ENCODE peak calls at places on chromosomes 13 and 19, in four cellular contexts. Q, I, H and O are unnamed samples.

GRCh38 chr13:19888799-19889198 is 25.4 kb upstream of the ZMYM5 start:
- DNase-seq in H (peak), Q (no peak), I (no peak), O (no peak)

GRCh38 chr19:588758-589692 is 656 bp upstream of the HCN2 start:
- DNase-seq in H (no peak), I (no peak), Q (no peak), O (no peak)

GRCh38 chr19:14505488-14506239 is 9.7 kb upstream of the GIPC1 start:
- DNase-seq in Q (no peak), I (peak), H (peak), O (peak)

GRCh38 chr13:102374233-102374632 is 27.6 kb downstream of the FGF14 start:
- DNase-seq in H (no peak), Q (no peak), I (no peak), O (no peak)

GRCh38 chr19:3826163-3826562 is 40.0 kb upstream of the MATK start:
- DNase-seq in H (no peak), I (no peak), Q (no peak), O (no peak)

GRCh38 chr13:49354719-49355118 is 89.1 kb downstream of the CAB39L start:
- DNase-seq in Q (no peak), I (no peak), H (no peak), O (no peak)

GRCh38 chr19:289651-290538 is 1.3 kb downstream of the PLPP2 start:
- DNase-seq in Q (no peak), I (peak), H (no peak), O (peak)

GRCh38 chr13:40306817-40307216 is 359.6 kb downstream of the FOXO1 start:
- DNase-seq in I (no peak), H (no peak), Q (no peak), O (no peak)

GRCh38 chr13:109945206-109945960 is 159.0 kb upstream of the IRS2 start:
- DNase-seq in H (no peak), I (no peak), Q (no peak), O (no peak)

GRCh38 chr19:35596366-35596999 is 10.5 kb downstream of the PMIS2 start:
- DNase-seq in I (no peak), Q (no peak), H (peak), O (no peak)

GRCh38 chr13:25881136-25881926 is 170.5 kb downstream of the SHISA2 start:
- DNase-seq in I (no peak), Q (no peak), H (peak), O (no peak)

GRCh38 chr19:11261431-11261901 is 858 bp downstream of the DOCK6 start:
- DNase-seq in H (no peak), Q (peak), I (no peak), O (no peak)

GRCh38 chr13:55219538-55219937 is 1921.2 kb upstream of the PRR20A start:
- DNase-seq in Q (no peak), I (no peak), H (no peak), O (no peak)

GRCh38 chr19:43784251-43784980 is 3.6 kb upstream of the KCNN4 start:
- DNase-seq in H (peak), I (no peak), Q (no peak), O (no peak)

GRCh38 chr19:1856698-1857603 is 6.4 kb downstream of the KLF16 start:
- DNase-seq in Q (peak), H (peak), I (peak), O (peak)

GRCh38 chr13:65638572-65639168 is 1591.5 kb downstream of the PCDH9 start:
- DNase-seq in H (peak), Q (no peak), I (no peak), O (no peak)

GRCh38 chr13:40490086-40490723 is 176.2 kb downstream of the FOXO1 start:
- DNase-seq in I (peak), Q (no peak), H (peak), O (no peak)

GRCh38 chr13:25469179-25469545 is 97.4 kb downstream of the ATP8A2 start:
- DNase-seq in H (no peak), I (no peak), Q (no peak), O (no peak)

GRCh38 chr19:57269515-57270250 is 10.6 kb upstream of the ZNF460 start:
- DNase-seq in Q (no peak), I (no peak), H (no peak), O (no peak)

GRCh38 chr13:112901951-112902651 is 66.9 kb upstream of the MCF2L start:
- DNase-seq in Q (no peak), H (no peak), I (peak), O (peak)

GRCh38 chr13:37701306-37701705 is 102.7 kb upstream of the POSTN start:
- DNase-seq in Q (no peak), I (no peak), H (no peak), O (no peak)

GRCh38 chr13:95386370-95386769 is 85.1 kb upstream of the ABCC4 start:
- DNase-seq in I (no peak), Q (no peak), H (no peak), O (no peak)

GRCh38 chr13:77925616-77926015 is 7.0 kb upstream of the EDNRB start:
- DNase-seq in H (no peak), I (no peak), Q (no peak), O (no peak)

GRCh38 chr13:112740502-112741131 is 50.8 kb downstream of the ATP11A start:
- DNase-seq in I (peak), Q (peak), H (peak), O (peak)

GRCh38 chr19:38265213-38265861 is 964 bp downstream of the SPINT2 start:
- DNase-seq in I (no peak), H (no peak), Q (no peak), O (no peak)

GRCh38 chr13:28574617-28575142 is 79.8 kb upstream of the FLT1 start:
- DNase-seq in Q (peak), H (peak), I (no peak), O (no peak)

GRCh38 chr13:114025432-114026127 is 51.7 kb upstream of the C13orf46 start:
- DNase-seq in H (peak), I (no peak), Q (no peak), O (no peak)

GRCh38 chr19:15248648-15249559 is 16.7 kb upstream of the EPHX3 start:
- DNase-seq in I (peak), H (no peak), Q (peak), O (no peak)

GRCh38 chr13:113404723-113405471 is 41.0 kb upstream of the GRTP1 start:
- DNase-seq in I (peak), H (no peak), Q (peak), O (no peak)

GRCh38 chr13:36981156-36981743 is 17.9 kb downstream of the ALG5 start:
- DNase-seq in H (peak), Q (no peak), I (no peak), O (no peak)

GRCh38 chr19:19366691-19367396 is 38.6 kb upstream of the GATAD2A start:
- DNase-seq in Q (peak), I (no peak), H (peak), O (peak)

GRCh38 chr13:68808456-68808855 is 1299.2 kb upstream of the ATXN8OS start:
- DNase-seq in Q (no peak), I (no peak), H (no peak), O (no peak)

GRCh38 chr19:49930483-49931011 is 1.2 kb upstream of the NUP62 start:
- DNase-seq in H (no peak), I (no peak), Q (peak), O (no peak)

GRCh38 chr19:3620145-3620816 is 6.3 kb downstream of the CACTIN start:
- DNase-seq in H (no peak), Q (no peak), I (no peak), O (no peak)

GRCh38 chr13:21176195-21176981 is at the start of the genes MRPL57 and SKA3:
- DNase-seq in H (peak), Q (peak), I (peak), O (peak)
- TF ChIP-seq CTCF in H (no peak), Q (peak), I (no peak), O (peak)

DNA sequence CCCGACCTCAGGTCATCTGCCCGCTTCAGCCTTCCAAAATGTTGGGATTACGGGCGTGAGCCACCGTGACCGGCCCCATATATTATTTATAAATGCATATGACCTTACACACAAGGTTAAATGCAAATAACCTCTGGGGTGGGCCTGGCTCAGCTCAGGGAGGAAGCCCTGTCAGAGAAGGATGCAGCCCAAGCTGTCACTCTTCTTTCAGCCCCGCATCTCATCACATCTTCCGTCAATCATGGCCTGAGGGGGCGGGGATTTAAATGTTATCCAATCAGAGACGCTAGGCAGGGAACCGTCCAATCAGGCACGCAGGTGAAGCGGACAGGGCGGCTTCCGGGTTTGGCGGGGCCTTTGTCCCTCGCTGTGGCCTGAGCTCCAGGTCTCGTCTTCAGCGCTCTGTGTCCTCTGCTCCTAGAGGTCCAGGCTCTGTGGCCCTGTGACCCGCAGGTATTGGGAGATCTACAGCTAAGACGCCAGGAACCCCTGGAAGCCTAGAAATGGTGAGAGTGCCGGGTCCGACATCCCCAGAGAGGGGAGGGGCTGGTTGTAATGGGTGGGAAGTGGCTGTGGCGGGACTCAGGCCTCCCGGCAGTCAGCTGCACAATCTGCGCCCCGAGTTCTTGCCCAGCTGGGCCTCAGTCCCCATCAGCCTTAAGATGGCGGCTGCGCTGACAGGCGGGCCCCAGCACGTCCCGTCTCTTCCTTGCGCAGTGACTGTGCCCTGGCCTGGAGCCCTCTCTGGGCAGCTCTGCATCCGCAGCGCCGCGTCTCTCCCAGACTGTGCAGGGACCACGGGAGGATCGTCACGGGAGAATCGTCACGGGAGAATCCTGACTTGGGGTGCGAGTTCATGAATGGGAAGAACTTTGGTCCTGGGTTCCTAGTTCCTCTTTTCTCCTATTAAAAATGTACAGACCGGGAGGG is at the start of gene ZNF430:
- DNase-seq in H (peak), I (peak), Q (peak), O (peak)
- TF ChIP-seq POLR2A in H (peak), I (no peak), Q (peak), O (no peak)

GRCh38 chr13:34776984-34777913 is 164.8 kb upstream of the NBEA start:
- DNase-seq in Q (no peak), H (no peak), I (no peak), O (no peak)

GRCh38 chr13:34776390-34776981 is 165.6 kb upstream of the NBEA start:
- DNase-seq in I (no peak), H (no peak), Q (no peak), O (no peak)

GRCh38 chr13:34777914-34778303 is 164.2 kb upstream of the NBEA start:
- DNase-seq in I (no peak), Q (no peak), H (no peak), O (no peak)

DNA sequence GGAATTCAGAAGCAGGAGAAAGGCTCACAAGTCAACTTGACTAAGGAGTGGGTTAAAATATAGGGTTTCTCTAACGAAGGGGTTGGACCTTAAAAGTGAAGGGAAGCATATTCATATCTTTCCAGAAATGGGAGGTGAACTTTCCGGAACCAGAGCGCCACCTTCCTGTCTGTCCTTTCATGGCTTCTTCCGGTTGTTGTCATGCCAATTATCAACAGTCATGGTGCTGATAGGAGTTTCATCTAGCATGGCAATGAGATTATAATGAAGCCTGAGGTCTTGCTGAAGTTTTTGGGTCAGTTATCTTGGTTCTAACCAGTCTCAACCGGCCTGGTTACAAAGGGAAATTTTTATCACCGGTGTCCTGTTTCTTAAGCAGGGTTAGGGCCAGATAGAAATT is 162.9 kb upstream of the NBEA start:
- DNase-seq in Q (no peak), I (no peak), H (peak), O (no peak)
- TF ChIP-seq CTCF in Q (peak), I (no peak), H (no peak), O (no peak)

GRCh38 chr19:47243776-47244547 is 12.4 kb upstream of the CCDC9 start:
- DNase-seq in Q (peak), I (peak), H (peak), O (peak)
- TF ChIP-seq POLR2A in Q (peak), I (no peak), H (no peak), O (no peak)

DNA sequence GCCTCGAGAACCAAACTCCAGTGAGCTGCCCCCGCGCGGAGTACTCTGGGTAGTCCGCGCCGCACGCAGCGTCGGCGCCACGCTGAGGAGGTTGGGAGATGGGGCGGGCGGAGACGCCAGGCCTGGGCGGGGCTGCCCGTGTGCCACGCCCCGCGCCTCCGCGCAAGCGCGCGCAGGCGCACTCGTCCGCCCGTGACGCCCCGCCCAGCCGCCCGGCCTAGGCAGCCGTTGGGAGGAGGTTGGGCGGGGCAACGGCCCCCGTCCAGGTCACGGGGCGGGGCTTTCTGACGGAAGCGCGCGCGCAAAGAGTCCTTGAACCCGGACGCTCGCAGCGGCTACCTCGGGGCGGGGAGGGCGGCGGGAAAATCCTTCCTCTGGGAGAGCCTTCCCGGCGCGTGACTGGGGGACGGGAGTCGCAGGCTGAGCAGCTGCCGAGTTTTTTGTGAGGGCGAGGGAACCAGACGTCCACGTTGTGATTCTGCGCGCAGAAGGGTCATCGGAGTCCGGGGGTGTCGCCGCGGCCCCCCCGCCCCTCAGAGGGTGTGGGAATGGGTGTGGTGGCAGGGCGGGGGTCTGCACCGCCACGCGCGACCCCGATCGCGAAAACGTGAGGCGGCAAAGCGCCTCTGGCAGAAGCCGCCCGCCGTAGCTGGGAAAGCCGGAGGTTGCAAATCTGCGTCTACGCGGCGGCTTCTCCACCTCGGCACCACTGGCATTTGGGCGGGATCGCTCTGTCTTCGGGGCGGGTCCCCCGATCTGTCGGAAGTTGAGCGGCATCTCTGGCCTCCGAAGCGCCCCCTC is at the start of gene MED26:
- DNase-seq in I (peak), Q (peak), H (peak), O (peak)
- TF ChIP-seq CTCF in I (no peak), Q (no peak), H (no peak), O (no peak)

DNA sequence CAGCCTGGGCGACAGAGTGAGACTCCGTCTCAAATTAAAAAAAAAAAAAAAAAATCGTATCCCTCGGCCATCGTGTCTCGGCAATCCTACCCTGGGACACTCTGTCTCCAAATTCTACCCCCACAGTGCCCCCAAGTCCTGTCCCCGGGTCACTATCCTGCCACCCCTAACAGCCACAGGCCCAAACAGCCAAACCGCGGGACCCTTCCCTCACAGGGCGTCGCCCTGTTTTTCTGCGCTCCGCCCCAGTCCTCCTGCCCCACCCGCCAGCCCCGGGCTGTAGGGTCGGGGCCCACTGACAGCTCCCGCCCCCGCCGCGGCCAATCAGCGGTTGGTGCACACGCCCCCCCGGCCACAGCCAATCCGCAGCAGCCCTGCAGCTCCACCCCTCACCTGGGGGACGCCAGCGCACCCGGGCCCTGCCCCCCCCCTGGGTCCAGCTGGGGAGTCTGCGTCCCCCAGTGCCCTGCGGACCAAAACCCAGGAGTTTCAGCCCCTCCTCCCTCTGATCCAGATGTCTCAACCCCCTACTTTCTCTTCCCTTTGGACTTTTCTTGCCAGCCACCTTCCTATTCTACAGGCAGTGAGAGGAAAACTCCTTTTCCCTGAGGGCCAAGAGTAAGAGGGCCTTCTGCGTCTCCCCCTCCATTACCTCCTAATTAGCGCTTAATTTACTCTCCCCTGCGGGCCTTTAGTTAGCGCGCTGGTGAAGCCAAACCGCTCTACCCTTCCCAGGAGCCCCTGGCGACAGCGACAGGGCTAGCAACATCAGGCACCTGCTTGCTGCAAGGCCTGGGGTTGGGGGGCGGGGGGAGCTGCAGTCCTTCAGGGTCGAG is 1.5 kb upstream of the BCAT2 start:
- DNase-seq in I (peak), Q (peak), H (peak), O (peak)
- TF ChIP-seq POLR2A in I (no peak), Q (peak), H (no peak), O (peak)

GRCh38 chr19:29666634-29667389 is 1.6 kb downstream of the PLEKHF1 start:
- DNase-seq in I (peak), H (no peak), Q (peak), O (peak)

GRCh38 chr19:29667941-29668340 is 2.7 kb downstream of the PLEKHF1 start:
- DNase-seq in Q (no peak), I (peak), H (no peak), O (peak)

GRCh38 chr19:29670255-29670654 is 5.0 kb downstream of the PLEKHF1 start:
- DNase-seq in Q (no peak), I (no peak), H (no peak), O (no peak)

GRCh38 chr19:29667390-29667783 is 2.1 kb downstream of the PLEKHF1 start:
- DNase-seq in H (no peak), I (no peak), Q (no peak), O (peak)

DNA sequence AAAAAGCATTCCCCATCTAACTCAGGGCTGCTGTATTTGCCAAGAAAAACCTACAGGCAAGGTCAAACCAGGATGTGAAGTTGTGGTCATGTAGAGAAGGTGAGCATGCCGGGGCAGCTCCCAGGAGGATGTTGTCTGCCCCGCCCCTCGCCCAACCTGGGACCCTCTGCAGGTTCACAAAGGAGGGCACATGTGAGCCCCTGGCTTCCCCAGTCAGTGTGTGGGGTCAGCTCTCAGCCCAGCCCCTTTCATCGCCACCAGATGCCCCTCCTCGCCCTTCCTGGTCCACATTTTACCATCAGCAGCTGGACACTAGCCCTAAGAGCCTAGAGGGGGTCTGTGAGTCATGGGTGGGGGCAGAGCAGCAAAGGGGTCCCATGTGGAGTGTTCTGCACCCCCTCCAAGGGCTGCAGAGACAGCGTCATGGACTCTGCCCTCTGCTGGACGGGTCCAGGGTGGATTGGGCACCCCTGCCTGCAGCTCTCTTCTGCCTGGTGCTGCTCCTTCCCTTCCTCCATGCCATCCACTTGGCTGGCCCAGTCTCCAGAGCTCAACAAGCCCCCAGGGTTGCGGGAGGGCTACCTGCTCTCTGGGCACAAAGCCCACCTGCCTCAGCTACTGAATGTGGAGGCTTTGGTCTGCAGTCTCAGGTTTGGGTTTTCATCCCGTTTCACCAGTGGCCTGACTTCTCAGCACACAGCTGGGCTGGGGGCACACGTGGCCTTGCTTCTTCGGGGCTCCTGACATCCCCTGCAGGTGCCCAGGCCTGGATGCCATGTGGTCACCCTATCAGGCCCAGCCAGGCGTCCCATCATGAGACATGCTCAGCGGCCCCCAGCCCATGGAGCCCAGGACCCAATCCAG is 3.7 kb downstream of the PLEKHF1 start:
- DNase-seq in I (peak), H (no peak), Q (no peak), O (peak)
- TF ChIP-seq CTCF in I (no peak), H (no peak), Q (peak), O (no peak)

GRCh38 chr19:55117636-55118391 is at the start of gene PPP1R12C:
- DNase-seq in I (peak), H (peak), Q (peak), O (peak)
- TF ChIP-seq POLR2A in I (no peak), H (no peak), Q (peak), O (no peak)

GRCh38 chr13:51091839-51092238 is 19.2 kb downstream of the C13orf42 start:
- DNase-seq in Q (no peak), I (no peak), H (no peak), O (no peak)
- TF ChIP-seq CTCF in Q (no peak), I (no peak), H (no peak), O (no peak)